ENCODE peak calls at places on chromosomes 1 and 21, in seven cellular contexts. H, G, S, U, M, D and K are unnamed samples.

GRCh38 chr21:26813426-26813998 is 31.7 kb downstream of the ADAMTS1 start:
- DNase-seq in M (no peak), H (no peak), D (no peak), S (no peak), U (no peak), G (no peak), K (no peak)

GRCh38 chr1:212302745-212303383 is 17.7 kb downstream of the PPP2R5A start:
- DNase-seq in S (peak), H (no peak), D (no peak), M (peak), G (no peak), U (no peak), K (no peak)

GRCh38 chr1:40383095-40383487 is 9.6 kb downstream of the SMAP2 start:
- DNase-seq in M (no peak), G (no peak), D (no peak), U (no peak), H (no peak), S (peak), K (no peak)

GRCh38 chr1:22709891-22710687 is 550 bp upstream of the EPHB2 start:
- DNase-seq in S (peak), M (peak), U (peak), D (no peak), G (peak), H (no peak), K (peak)

GRCh38 chr1:43452789-43453441 is 816 bp downstream of the HYI start:
- DNase-seq in G (no peak), U (no peak), M (peak), D (no peak), S (peak), H (no peak), K (no peak)

GRCh38 chr1:1020000-1020404 is at the start of gene AGRN:
- DNase-seq in U (no peak), D (no peak), H (no peak), S (no peak), G (no peak), M (no peak), K (peak)

GRCh38 chr21:43989401-43989800 is 22.7 kb upstream of the TRAPPC10 start:
- DNase-seq in G (no peak), D (no peak), U (no peak), S (no peak), H (no peak), M (no peak), K (no peak)

GRCh38 chr1:179002552-179003345 is 22.9 kb upstream of the FAM20B start:
- DNase-seq in D (peak), S (peak), H (peak), U (peak), M (peak), G (peak), K (peak)

GRCh38 chr1:51231121-51231520 is 5.0 kb upstream of the RNF11 start:
- DNase-seq in H (no peak), S (no peak), D (no peak), M (no peak), G (no peak), U (no peak), K (no peak)

GRCh38 chr1:55781944-55782482 is 566.8 kb upstream of the USP24 start:
- DNase-seq in G (no peak), M (peak), H (peak), S (peak), U (no peak), D (no peak), K (no peak)

GRCh38 chr1:232704694-232705680 is 75.1 kb upstream of the SIPA1L2 start:
- DNase-seq in M (peak), H (peak), D (no peak), U (peak), S (peak), G (no peak), K (peak)

GRCh38 chr1:110112656-110113055 is 413 bp downstream of the UBL4B start:
- DNase-seq in D (no peak), M (no peak), G (no peak), H (no peak), U (no peak), S (no peak), K (no peak)

DNA sequence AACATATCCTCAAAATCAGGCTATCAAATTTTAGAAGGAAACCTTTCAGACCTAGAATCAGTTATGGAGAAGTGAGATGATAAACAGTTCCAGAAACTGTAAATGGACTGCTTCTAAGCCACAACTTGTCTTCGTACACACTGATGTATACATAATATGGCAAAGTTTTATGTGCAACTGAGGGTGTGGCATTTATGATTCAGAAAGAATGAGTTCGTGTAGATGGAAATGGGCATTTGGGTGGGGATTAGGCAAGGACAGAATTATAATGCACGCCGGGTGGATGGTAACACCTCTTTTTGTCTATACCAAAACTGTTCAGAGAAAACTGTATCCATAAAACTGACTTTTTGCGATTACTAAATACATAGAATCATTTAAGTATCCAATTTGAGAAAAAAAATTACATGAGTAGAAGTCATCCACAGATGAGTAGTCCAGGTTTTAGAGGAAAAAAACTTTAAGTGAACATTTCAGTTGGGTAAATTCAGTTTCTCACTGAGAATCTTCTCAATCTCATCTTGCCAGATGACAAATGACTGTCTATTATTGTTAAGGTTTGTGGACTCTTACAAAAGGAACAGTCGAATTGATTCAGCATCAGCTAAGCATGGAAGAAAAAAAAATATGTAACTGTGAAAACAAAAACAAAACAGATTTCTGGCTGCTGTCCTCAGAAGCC is 22.5 kb downstream of the ERRFI1 start:
- DNase-seq in M (no peak), S (no peak), D (no peak), U (no peak), H (no peak), G (no peak), K (no peak)
- H3K27ac ChIP-seq in M (peak), S (peak), D (no peak), U (no peak), H (peak), G (peak), K (peak)

DNA sequence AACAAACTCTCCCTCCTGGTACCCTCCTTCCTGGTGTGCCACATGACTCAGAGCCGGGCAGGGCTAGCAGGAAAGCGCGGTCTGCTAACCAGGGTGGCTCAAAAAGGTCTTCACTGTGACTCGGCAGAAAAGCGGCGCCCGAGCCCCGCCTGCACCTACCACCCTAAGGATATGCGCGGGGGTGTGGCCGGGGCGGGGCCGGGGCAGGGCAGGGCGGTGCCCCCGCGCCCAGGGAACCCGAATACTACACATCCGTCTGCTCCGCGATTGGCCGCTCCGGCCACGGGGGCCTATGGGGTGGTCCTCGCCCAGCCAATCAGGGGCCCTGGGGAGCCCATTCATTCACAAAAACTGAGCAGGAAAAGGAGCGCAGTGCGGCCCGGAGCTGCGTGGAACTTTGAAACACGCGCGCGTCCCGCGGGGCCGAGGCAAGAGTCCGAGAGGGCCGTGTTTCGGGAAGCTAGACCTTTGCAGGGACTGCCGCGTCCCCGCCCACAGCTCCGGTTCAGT is 1.7 kb downstream of the LRP8 start:
- DNase-seq in D (peak), S (peak), G (peak), M (peak), U (peak), H (peak), K (peak)
- H3K27ac ChIP-seq in D (peak), S (peak), G (peak), M (peak), U (no peak), H (peak), K (peak)

DNA sequence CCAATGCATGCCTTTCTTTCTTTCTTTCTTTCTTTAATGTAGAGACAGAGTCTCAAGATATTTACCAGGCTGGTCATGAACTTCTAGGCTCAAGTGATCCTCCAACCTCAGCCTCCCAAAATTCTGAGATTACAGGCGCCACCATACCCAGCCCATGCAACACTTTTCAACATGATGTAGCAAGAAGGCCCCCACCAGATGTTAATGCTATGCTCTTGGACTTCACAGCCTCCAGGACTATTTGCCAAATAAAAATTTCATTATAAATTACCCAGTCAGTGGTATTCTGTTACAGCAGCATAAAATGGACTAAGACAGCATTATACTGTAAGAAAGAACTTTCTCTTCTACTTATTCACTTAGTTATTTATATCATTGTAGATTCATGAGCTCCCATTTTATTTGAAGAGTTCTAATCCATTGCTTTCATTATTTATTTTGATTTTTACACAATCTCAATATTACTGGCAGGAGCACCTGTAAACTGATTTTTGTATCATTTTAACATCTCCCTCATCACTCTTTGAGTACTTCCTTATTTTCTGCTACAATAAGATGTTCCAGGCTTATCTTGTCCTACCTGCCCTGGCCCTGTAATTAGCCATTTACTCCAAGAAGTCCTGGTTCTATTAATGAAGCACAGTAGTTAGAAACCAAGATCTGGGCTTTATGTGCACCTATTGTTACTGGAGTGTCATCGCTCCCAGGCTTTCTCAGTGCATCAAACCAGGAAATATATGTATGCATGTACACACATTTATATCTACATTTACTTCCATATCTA is 4.8 kb upstream of the RCSD1 start:
- DNase-seq in S (no peak), U (no peak), G (no peak), H (no peak), M (no peak), D (no peak), K (no peak)
- H3K27ac ChIP-seq in S (no peak), U (no peak), G (no peak), H (no peak), M (no peak), D (no peak), K (no peak)

DNA sequence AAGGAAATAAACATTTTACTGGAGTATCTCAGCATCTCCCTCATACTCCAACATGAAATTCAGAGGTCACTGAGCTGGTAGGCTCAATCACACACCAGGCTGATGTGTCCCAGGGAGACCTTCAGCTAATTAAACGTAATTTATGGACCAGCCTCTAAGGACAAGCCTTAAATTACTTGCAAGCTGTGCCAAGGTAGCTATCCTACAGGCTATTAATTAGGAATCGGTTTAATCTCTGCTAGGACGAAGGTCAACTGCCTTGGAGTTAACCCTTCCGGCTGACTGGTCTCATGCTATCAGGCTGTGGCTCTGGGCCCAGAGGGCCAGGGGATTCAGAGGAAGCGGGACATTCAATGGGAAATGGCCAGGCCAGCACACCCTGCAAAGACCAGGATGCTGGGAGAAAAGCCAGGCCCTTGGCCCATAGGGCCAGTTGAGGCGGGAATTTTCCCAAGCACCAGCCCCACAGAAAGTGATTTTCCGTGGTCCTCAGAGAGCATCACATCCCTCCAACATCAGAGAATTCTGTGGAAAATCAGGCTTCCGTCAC is 19.0 kb downstream of the DHRS3 start:
- DNase-seq in H (no peak), G (no peak), S (no peak), D (no peak), U (no peak), M (no peak), K (no peak)
- H3K27ac ChIP-seq in H (no peak), G (no peak), S (no peak), D (no peak), U (peak), M (no peak), K (peak)

GRCh38 chr21:45211661-45212060 is 76.0 kb downstream of the POFUT2 start:
- DNase-seq in M (no peak), H (no peak), U (no peak), D (no peak), S (no peak), G (no peak), K (no peak)

GRCh38 chr21:45208627-45208951 is 79.1 kb downstream of the POFUT2 start:
- DNase-seq in D (no peak), G (no peak), U (no peak), M (peak), H (no peak), S (peak), K (no peak)

GRCh38 chr21:45209685-45210284 is 77.9 kb downstream of the POFUT2 start:
- DNase-seq in G (no peak), M (no peak), S (no peak), H (no peak), D (no peak), U (no peak), K (no peak)

GRCh38 chr21:45209046-45209445 is 78.6 kb downstream of the POFUT2 start:
- DNase-seq in M (peak), G (no peak), U (no peak), S (peak), D (no peak), H (peak), K (no peak)

GRCh38 chr21:45210461-45210983 is 77.2 kb downstream of the POFUT2 start:
- DNase-seq in U (no peak), S (no peak), M (no peak), H (no peak), G (no peak), D (no peak), K (no peak)
- H3K27ac ChIP-seq in U (no peak), S (no peak), M (no peak), H (no peak), G (no peak), D (no peak), K (no peak)

GRCh38 chr1:94276900-94277581 is 39.7 kb upstream of the ARHGAP29 start:
- DNase-seq in H (no peak), M (peak), S (no peak), U (no peak), G (no peak), D (no peak), K (no peak)
- H3K27ac ChIP-seq in H (no peak), M (no peak), S (no peak), U (no peak), G (peak), D (no peak), K (no peak)

DNA sequence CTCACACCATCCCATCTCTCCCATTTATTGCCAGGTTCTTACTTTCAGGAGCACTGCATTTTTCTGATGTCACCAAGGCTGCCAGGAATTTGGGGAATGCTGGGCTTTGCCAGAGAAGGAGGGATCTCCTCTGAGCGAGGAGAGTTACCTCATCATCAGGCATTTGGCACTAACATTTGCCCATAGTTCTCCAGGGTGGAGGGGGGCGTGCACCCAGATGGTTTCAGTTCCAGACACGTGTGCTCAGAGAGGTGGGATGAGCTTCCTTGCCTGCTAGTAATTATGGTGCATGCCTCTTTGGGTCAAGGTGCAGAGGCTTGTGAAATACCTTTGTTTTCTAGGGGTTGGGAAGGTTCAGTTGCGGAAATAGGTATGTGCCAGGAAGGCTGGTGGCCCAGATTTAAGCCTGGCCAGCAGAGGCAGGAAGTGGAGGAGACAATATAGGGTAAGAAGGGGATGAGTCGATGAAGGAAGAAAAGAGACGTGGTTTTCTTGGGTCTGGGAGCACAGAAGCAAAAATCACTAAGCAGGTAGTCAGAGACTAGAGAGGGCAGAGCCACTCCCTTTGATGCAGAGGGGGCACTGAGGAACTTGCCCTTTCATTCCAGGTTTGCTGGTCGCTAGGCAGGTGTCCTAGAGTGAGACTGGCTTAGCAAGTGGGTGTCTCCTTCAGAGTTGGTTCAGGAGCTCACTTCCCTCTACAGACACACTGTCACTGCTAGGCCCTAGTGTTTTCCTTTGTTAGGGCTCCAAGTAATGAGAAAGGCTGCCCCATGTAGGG is 7.2 kb downstream of the TUFT1 start:
- DNase-seq in H (peak), U (no peak), S (peak), M (peak), G (peak), D (no peak), K (peak)
- H3K27ac ChIP-seq in H (peak), U (no peak), S (peak), M (peak), G (peak), D (no peak), K (peak)

DNA sequence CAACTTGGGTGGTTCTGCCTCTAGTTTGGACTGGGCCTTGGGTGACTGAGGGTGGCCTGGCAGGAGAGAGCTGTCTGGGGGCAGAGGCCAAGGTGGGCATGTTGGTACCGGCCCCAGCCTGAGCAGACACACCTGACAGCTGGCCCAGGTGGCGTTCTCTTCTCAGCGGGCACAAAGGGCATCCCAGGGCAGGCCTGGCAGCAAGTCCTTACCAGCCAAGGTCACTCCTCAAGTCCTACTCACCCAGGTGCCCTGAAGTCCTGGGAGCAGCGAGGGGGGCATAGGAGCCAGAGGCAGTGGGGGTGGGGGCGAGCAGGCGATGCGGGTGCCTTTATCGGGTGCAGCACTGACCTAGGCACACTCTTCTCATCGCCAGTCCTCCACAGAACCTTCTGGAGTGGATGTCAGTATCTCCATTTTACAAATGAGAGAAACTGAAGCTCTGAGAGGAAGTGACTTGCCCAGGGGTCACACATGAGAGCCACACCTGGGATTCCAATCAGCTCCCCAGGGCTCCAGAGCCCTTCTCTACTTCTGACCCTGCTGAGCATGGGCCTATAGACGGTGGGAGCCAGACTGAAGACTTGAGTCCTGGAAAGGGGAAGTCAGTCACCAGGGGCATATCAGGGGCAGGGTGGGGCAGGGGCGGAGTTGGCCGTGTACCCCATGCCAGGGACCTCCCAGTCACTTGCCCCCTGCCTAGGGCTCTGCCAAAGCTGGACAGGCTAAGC is 589 bp upstream of the SLC25A34 start:
- DNase-seq in U (no peak), D (no peak), S (no peak), H (no peak), M (no peak), G (peak), K (peak)
- H3K27ac ChIP-seq in U (peak), D (no peak), S (no peak), H (no peak), M (no peak), G (peak), K (peak)

GRCh38 chr1:10640843-10641553 is 155.4 kb downstream of the CASZ1 start:
- DNase-seq in D (no peak), S (no peak), U (no peak), G (no peak), M (no peak), H (no peak), K (no peak)
- H3K27ac ChIP-seq in D (no peak), S (no peak), U (no peak), G (peak), M (no peak), H (no peak), K (no peak)

GRCh38 chr1:183424691-183425090 is 6.5 kb upstream of the NMNAT2 start:
- DNase-seq in G (no peak), H (no peak), D (no peak), M (no peak), U (no peak), S (no peak), K (no peak)
- H3K27ac ChIP-seq in G (no peak), H (no peak), D (no peak), M (no peak), U (no peak), S (no peak), K (no peak)